ENCODE peak calls at places on chromosomes 7 and 10, in eight cellular contexts. K, W, B, C, H, V, G and J are unnamed samples.

GRCh38 chr7:132656846-132657776 is 80.8 kb upstream of the PLXNA4 start:
- DNase-seq in C (no peak), G (no peak), W (no peak), H (peak; percentile 23), V (no peak), K (peak; percentile 38), B (no peak), J (no peak)

GRCh38 chr7:50488379-50488778 is 38.2 kb upstream of the FIGNL1 start:
- DNase-seq in H (no peak), V (no peak), G (no peak), K (no peak), C (no peak), B (no peak), W (no peak), J (no peak)

GRCh38 chr7:21767300-21767900 is 178.3 kb downstream of the CDCA7L start:
- DNase-seq in C (no peak), W (peak; percentile 24), K (peak; percentile 88), H (peak; percentile 31), V (no peak), G (no peak), B (no peak), J (peak; percentile 64)

GRCh38 chr10:131983780-131984179 is 2.1 kb upstream of the BNIP3 start:
- DNase-seq in K (no peak), B (no peak), C (no peak), V (no peak), W (no peak), H (no peak), G (no peak), J (no peak)

GRCh38 chr7:26686448-26686981 is 177.9 kb downstream of the SKAP2 start:
- DNase-seq in G (no peak), K (peak; percentile 43), W (no peak), B (no peak), H (no peak), C (no peak), V (no peak), J (no peak)

GRCh38 chr7:106071356-106071998 is 40.6 kb downstream of the SYPL1 start:
- DNase-seq in W (peak; percentile 68), B (no peak), H (peak; percentile 79), V (no peak), C (no peak), G (no peak), K (no peak), J (no peak)

GRCh38 chr7:75993689-75994387 is 557 bp downstream of the TMEM120A start:
- DNase-seq in V (peak; percentile 78), K (peak; percentile 88), C (peak; percentile 62), G (peak; percentile 79), W (peak; percentile 59), H (no peak), B (peak; percentile 45), J (peak; percentile 44)

GRCh38 chr7:55467047-55467593 is 102.0 kb downstream of the LANCL2 start:
- DNase-seq in K (no peak), W (no peak), V (no peak), B (no peak), H (no peak), C (no peak), G (no peak), J (no peak)

GRCh38 chr10:113603057-113603777 is 50.4 kb downstream of the HABP2 start:
- DNase-seq in G (no peak), V (no peak), W (no peak), H (no peak), C (no peak), B (no peak), K (no peak), J (no peak)

GRCh38 chr7:130369110-130369711 is 11.1 kb upstream of the CPA1 start:
- DNase-seq in H (peak; percentile 85), C (no peak), G (no peak), V (no peak), W (no peak), K (no peak), B (no peak), J (no peak)

GRCh38 chr7:120053390-120053961 is 219.5 kb upstream of the KCND2 start:
- DNase-seq in W (no peak), B (no peak), C (no peak), K (no peak), V (no peak), G (no peak), H (peak; percentile 76), J (no peak)

GRCh38 chr7:13987395-13987794 is 2.1 kb downstream of the ETV1 start:
- DNase-seq in G (no peak), C (no peak), W (no peak), K (no peak), V (no peak), B (no peak), H (no peak), J (no peak)

GRCh38 chr7:7103343-7104313 is 78.7 kb upstream of the C1GALT1 start:
- DNase-seq in K (peak; percentile 55), H (peak; percentile 12), V (no peak), W (no peak), C (no peak), G (no peak), B (no peak), J (no peak)

GRCh38 chr7:150830957-150831356 is 21.4 kb upstream of the AOC1 start:
- DNase-seq in C (no peak), B (no peak), G (no peak), H (no peak), K (no peak), W (peak; percentile 80), V (no peak), J (no peak)

GRCh38 chr7:131157530-131158243 is 170.0 kb upstream of the MKLN1 start:
- DNase-seq in B (no peak), V (no peak), W (peak; percentile 18), K (no peak), C (peak; percentile 94), G (peak; percentile 18), H (no peak), J (no peak)

GRCh38 chr10:21173964-21174669 is 277.0 kb upstream of the NEBL start:
- DNase-seq in B (peak; percentile 76), C (no peak), W (peak; percentile 66), K (peak; percentile 69), G (peak; percentile 16), V (peak; percentile 47), H (no peak), J (peak; percentile 79)

DNA sequence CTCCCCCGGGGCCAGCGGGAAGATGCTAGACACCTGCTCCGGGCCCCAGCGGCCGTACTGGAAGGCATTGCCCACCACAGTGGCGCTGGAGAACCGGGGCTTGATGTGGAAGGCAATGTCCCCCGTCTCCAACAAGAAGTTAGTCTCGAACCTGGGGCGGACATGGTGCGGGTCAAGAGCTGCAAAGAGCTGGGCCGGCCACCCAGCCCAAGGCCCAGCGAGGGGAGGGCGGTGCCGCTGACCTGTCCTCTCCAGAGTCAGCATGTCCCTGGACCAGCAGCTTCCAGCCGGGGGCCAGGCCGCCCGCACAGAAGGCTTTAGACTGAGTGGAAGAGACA is 551 bp downstream of the GRIFIN start:
- DNase-seq in W (no peak), C (no peak), V (no peak), K (no peak), B (no peak), G (no peak), H (no peak), J (peak; percentile 70)
- H3K27ac ChIP-seq in W (no peak overlapping the region), C (no peak overlapping the region), V (no peak overlapping the region), K (no peak overlapping the region), B (no peak overlapping the region), G (no peak overlapping the region), H (no peak overlapping the region), J (no peak overlapping the region)

DNA sequence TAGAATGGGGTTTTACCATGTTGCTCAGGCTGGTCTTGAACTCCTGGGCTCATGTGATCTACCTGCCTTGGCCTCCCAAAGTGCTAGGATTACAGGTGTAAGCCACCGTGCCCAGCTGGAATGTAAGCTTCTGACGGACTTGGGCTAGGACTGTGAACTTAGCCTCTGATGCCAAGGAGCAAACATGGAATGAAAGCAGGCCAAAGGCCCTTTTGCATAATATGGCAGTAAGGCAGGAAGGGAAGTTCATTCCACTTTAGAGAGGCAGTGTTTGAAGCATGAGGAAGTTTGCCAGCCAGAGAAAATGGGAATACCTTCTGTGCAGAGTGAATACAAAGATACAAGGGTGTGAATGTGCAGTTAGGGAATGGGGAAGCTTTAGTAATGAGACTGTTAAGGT is 20.3 kb downstream of the VCL start:
- DNase-seq in H (no peak), G (no peak), C (no peak), W (peak; percentile 58), K (no peak), B (no peak), V (no peak), J (no peak)
- H3K27ac ChIP-seq in H (no peak overlapping the region), G (peak overlapping the region; percentile 20), C (peak overlapping the region; percentile 55), W (peak overlapping the region; percentile 42), K (no peak overlapping the region), B (no peak overlapping the region), V (no peak overlapping the region), J (no peak overlapping the region)

GRCh38 chr7:93148727-93149126 is 542 bp upstream of the SAMD9L start:
- DNase-seq in B (no peak), K (no peak), C (no peak), W (no peak), G (no peak), H (no peak), V (no peak), J (no peak)
- H3K27ac ChIP-seq in B (no peak overlapping the region), K (no peak overlapping the region), C (peak overlapping the region; percentile 65), W (peak overlapping the region; percentile 42), G (peak overlapping the region; percentile 23), H (peak overlapping the region; percentile 65), V (peak overlapping the region; percentile 68), J (no peak overlapping the region)

GRCh38 chr10:110670335-110670734 is 26.2 kb downstream of the RBM20 start:
- DNase-seq in K (peak; percentile 33), B (no peak), W (no peak), V (no peak), C (no peak), H (no peak), G (no peak), J (no peak)

GRCh38 chr10:110664483-110665420 is 20.6 kb downstream of the RBM20 start:
- DNase-seq in G (no peak), W (peak; percentile 27), C (peak; percentile 51), V (no peak), H (no peak), B (no peak), K (no peak), J (peak; percentile 74)

GRCh38 chr10:110668443-110668842 is 24.3 kb downstream of the RBM20 start:
- DNase-seq in C (no peak), B (no peak), G (no peak), H (no peak), V (no peak), K (no peak), W (no peak), J (no peak)

GRCh38 chr10:110666673-110667072 is 22.5 kb downstream of the RBM20 start:
- DNase-seq in B (no peak), H (no peak), W (no peak), K (no peak), C (no peak), V (no peak), G (no peak), J (no peak)

DNA sequence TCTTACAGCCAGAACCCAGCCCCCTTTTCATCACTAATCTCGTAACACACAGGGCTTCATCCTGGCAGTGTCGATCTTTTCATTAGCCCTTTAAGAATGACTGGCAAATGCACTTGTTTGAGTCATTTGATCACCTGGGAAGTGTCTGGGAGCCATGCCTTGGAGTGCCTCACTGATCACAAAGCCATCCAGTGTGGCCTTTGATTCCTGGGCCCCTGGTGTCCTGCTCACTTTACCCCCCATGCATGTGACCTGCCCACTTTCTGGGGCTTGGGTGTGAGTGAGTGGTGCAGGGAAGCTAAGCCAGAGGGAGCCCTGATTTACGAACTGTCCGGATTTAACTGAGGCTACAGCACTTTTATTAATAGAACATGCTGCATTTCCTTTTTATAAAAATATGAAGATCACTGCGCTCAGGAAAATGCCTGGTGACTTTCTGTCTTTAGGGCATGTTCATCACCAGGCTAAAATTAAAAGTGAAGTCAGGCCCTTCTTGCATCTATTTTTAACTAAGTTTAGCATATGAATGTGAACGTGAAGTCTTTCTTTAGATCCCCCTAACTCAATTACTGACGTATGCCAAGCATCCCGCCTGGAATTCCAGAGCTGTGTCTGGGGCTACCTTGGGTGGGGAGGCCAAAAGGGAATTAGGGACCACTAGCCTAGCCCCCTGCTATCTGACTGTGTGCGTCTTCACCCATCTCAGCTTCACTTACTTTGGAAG is 23.6 kb downstream of the RBM20 start:
- DNase-seq in W (no peak), V (no peak), B (no peak), G (no peak), K (peak; percentile 47), C (peak; percentile 36), H (no peak), J (no peak)
- H3K27ac ChIP-seq in W (peak overlapping the region; percentile 30), V (peak overlapping the region; percentile 91), B (no peak overlapping the region), G (no peak overlapping the region), K (no peak overlapping the region), C (peak overlapping the region; percentile 89), H (no peak overlapping the region), J (no peak overlapping the region)